ENCODE peak calls at places on chromosomes 7 and 10, in four cellular contexts. L is stimulated activated CD4-positive, alpha-beta T cell treated with anti-CD3 and anti-CD28 coated beads, Interleukin-2, amount 100 ng/mL, for 48 hours; T is AG10803; M is NCI-H1105 treated with DMSO at 0.1 percent for 48 hours. I is an unnamed sample.

GRCh38 chr10:63919576-63920279 is 398.5 kb downstream of the REEP3 start:
- DNase-seq in T (no peak), M (no peak), L (no peak), I (no peak)

GRCh38 chr10:15715619-15716227 is 4.0 kb downstream of the ITGA8 start:
- DNase-seq in M (peak), T (peak), L (no peak), I (no peak)

GRCh38 chr10:121617176-121617575 is 18.9 kb upstream of the FGFR2 start:
- DNase-seq in L (no peak), T (no peak), M (no peak), I (no peak)

GRCh38 chr7:151993977-151994676 is 31.3 kb upstream of the GALNT11 start:
- DNase-seq in M (no peak), T (no peak), L (peak), I (no peak)

GRCh38 chr10:86191686-86192085 is 174.9 kb downstream of the GRID1 start:
- DNase-seq in L (no peak), T (no peak), M (no peak), I (no peak)

GRCh38 chr10:63713191-63714144 is 192.3 kb downstream of the REEP3 start:
- DNase-seq in M (peak), T (peak), L (no peak), I (no peak)

GRCh38 chr10:71300555-71301370 is 18.3 kb upstream of the SLC29A3 start:
- DNase-seq in L (no peak), T (no peak), M (peak), I (no peak)

GRCh38 chr7:87475359-87476178 is at the start of gene ABCB4:
- DNase-seq in T (no peak), L (no peak), M (no peak), I (peak)

GRCh38 chr7:43522406-43523156 is 60.3 kb upstream of the STK17A start:
- DNase-seq in L (no peak), M (no peak), T (peak), I (no peak)

GRCh38 chr10:18658301-18658991 is 785 bp upstream of the ARL5B start:
- DNase-seq in L (no peak), T (peak), M (no peak), I (peak)

GRCh38 chr7:125563964-125564529 is 634.4 kb upstream of the POT1 start:
- DNase-seq in L (no peak), M (no peak), T (no peak), I (no peak)

GRCh38 chr10:76428541-76429330 is 997.3 kb downstream of the LRMDA start:
- DNase-seq in L (no peak), T (peak), M (no peak), I (no peak)

GRCh38 chr7:47778153-47778661 is 170.1 kb downstream of the PKD1L1 start:
- DNase-seq in L (no peak), M (no peak), T (no peak), I (no peak)

GRCh38 chr7:100604976-100605911 is 3.1 kb downstream of the PCOLCE start:
- DNase-seq in M (no peak), L (no peak), T (no peak), I (no peak)

GRCh38 chr10:76190871-76191270 is 759.4 kb downstream of the LRMDA start:
- DNase-seq in T (no peak), L (no peak), M (no peak), I (no peak)

GRCh38 chr10:103416436-103417147 is 20.2 kb downstream of the PDCD11 start:
- DNase-seq in T (peak), L (peak), M (peak), I (no peak)

GRCh38 chr10:63910806-63911205 is 389.6 kb downstream of the REEP3 start:
- DNase-seq in M (no peak), T (no peak), L (no peak), I (no peak)

GRCh38 chr10:78896169-78896931 is 172.4 kb upstream of the ZMIZ1 start:
- DNase-seq in M (no peak), L (no peak), T (no peak), I (no peak)

GRCh38 chr7:151769189-151769821 is 107.6 kb downstream of the PRKAG2 start:
- DNase-seq in L (peak), T (no peak), M (no peak), I (no peak)

GRCh38 chr7:1725199-1725701 is 55.2 kb downstream of the ELFN1 start:
- DNase-seq in T (peak), M (peak), L (no peak), I (no peak)

GRCh38 chr10:103542764-103543616 is 49.5 kb downstream of the NEURL1 start:
- DNase-seq in T (peak), L (no peak), M (peak), I (no peak)

GRCh38 chr7:138876326-138876725 is 78.3 kb upstream of the ATP6V0A4 start:
- DNase-seq in T (peak), M (no peak), L (no peak), I (no peak)

GRCh38 chr10:123782549-123782948 is 109.1 kb downstream of the CPXM2 start:
- DNase-seq in L (no peak), M (no peak), T (no peak), I (no peak)

GRCh38 chr7:131941291-131941690 is 384.9 kb upstream of the PODXL start:
- DNase-seq in M (no peak), L (no peak), T (no peak), I (no peak)

GRCh38 chr7:36605662-36606441 is 118.4 kb downstream of the AOAH start:
- DNase-seq in T (no peak), L (no peak), M (no peak), I (no peak)

GRCh38 chr7:122397381-122397780 is 92.8 kb upstream of the FEZF1 start:
- DNase-seq in M (peak), L (no peak), T (no peak), I (no peak)

GRCh38 chr7:29488203-29488970 is 75.2 kb upstream of the PRR15 start:
- DNase-seq in T (no peak), M (no peak), L (no peak), I (no peak)

GRCh38 chr7:150378115-150378852 is 846 bp upstream of the ZNF775 start:
- DNase-seq in M (peak), L (peak), T (peak), I (no peak)

GRCh38 chr10:8137726-8138125 is 83.2 kb downstream of the GATA3 start:
- DNase-seq in L (no peak), M (no peak), T (no peak), I (no peak)

I was measured in GM19239.